ENCODE peak calls at places on chromosome 6, in ten cellular contexts. T is CD8-positive, alpha-beta T cell; U is brain microvascular endothelial cell; D is K562; K is mesendoderm; L is lower lobe of right lung; V is pancreas; Z is body of pancreas; S is left lung; H is aorta. A is an unnamed sample.
A peak's percentile ranks its signal among the peaks of the same experiment; 100 is the strongest.

GRCh38 chr6:27726620-27727023 is 185.6 kb downstream of the OR2B2 start:
- DNase-seq in S (no peak), K (peak; percentile 81), H (no peak), T (no peak), Z (no peak), U (peak; percentile 60), D (peak; percentile 69), V (no peak), L (no peak), A (no peak)

GRCh38 chr6:106547961-106548453 is 81.3 kb downstream of the RTN4IP1 start:
- DNase-seq in S (no peak), K (peak; percentile 49), L (no peak), D (peak; percentile 27), H (no peak), T (peak; percentile 46), Z (no peak), V (no peak), U (peak; percentile 59), A (no peak)

GRCh38 chr6:87334683-87335082 is 5.6 kb upstream of the GJB7 start:
- DNase-seq in T (no peak), K (peak; percentile 67), Z (no peak), L (no peak), H (no peak), D (no peak), U (no peak), S (no peak), V (no peak), A (no peak)

GRCh38 chr6:69732640-69733039 is 64.2 kb downstream of the LMBRD1 start:
- DNase-seq in K (no peak), U (no peak), T (no peak), L (no peak), D (peak; percentile 18), H (no peak), Z (no peak), V (no peak), S (no peak), A (peak; percentile 9)

GRCh38 chr6:109580519-109580918 is 97.5 kb upstream of the ZBTB24 start:
- DNase-seq in L (no peak), Z (no peak), U (peak; percentile 66), H (no peak), D (peak; percentile 6), K (peak; percentile 84), V (no peak), S (no peak), T (no peak), A (no peak)

GRCh38 chr6:81126150-81126549 is 626.3 kb downstream of the TENT5A start:
- DNase-seq in T (no peak), U (no peak), L (no peak), S (no peak), Z (no peak), V (no peak), D (no peak), H (no peak), K (no peak), A (no peak)

GRCh38 chr6:148329568-148330299 is 12.9 kb upstream of the SASH1 start:
- DNase-seq in U (peak; percentile 34), V (no peak), S (no peak), D (no peak), K (no peak), Z (no peak), H (no peak), T (no peak), L (no peak), A (no peak)

GRCh38 chr6:110048221-110048875 is 70.2 kb downstream of the GPR6 start:
- DNase-seq in L (no peak), H (no peak), V (no peak), K (peak; percentile 48), Z (no peak), D (no peak), U (peak; percentile 22), S (no peak), T (no peak), A (no peak)

GRCh38 chr6:80163754-80164187 is 57.3 kb downstream of the BCKDHB start:
- DNase-seq in K (peak; percentile 79), D (peak; percentile 12), V (no peak), L (no peak), Z (no peak), S (no peak), T (no peak), H (no peak), U (peak; percentile 64), A (peak; percentile 42)

GRCh38 chr6:39785281-39785680 is 6.9 kb upstream of the DAAM2 start:
- DNase-seq in H (no peak), K (no peak), V (no peak), Z (no peak), U (no peak), T (no peak), D (no peak), L (no peak), S (no peak), A (no peak)

GRCh38 chr6:2632943-2633584 is 117.7 kb downstream of the MYLK4 start:
- DNase-seq in Z (no peak), U (no peak), S (no peak), V (no peak), T (no peak), K (no peak), H (no peak), L (no peak), D (no peak), A (no peak)

GRCh38 chr6:75368151-75368779 is 83.7 kb upstream of the TMEM30A start:
- DNase-seq in T (no peak), K (peak; percentile 80), Z (peak; percentile 58), U (no peak), V (no peak), H (no peak), L (peak; percentile 58), S (peak; percentile 55), D (peak; percentile 43), A (no peak)

GRCh38 chr6:156822747-156823206 is 45.6 kb downstream of the ARID1B start:
- DNase-seq in K (no peak), Z (no peak), H (no peak), V (no peak), T (no peak), L (no peak), D (no peak), S (no peak), U (no peak), A (no peak)

GRCh38 chr6:5665173-5665572 is 341.6 kb downstream of the NRN1 start:
- DNase-seq in U (no peak), H (no peak), V (no peak), K (no peak), Z (no peak), S (no peak), L (no peak), T (peak; percentile 28), D (no peak), A (no peak)

GRCh38 chr6:158849899-158850806 is 31.0 kb upstream of the EZR start:
- DNase-seq in K (peak; percentile 93), S (no peak), V (no peak), D (peak; percentile 79), H (no peak), Z (peak; percentile 65), T (peak; percentile 62), U (peak; percentile 97), L (no peak), A (peak; percentile 98)

DNA sequence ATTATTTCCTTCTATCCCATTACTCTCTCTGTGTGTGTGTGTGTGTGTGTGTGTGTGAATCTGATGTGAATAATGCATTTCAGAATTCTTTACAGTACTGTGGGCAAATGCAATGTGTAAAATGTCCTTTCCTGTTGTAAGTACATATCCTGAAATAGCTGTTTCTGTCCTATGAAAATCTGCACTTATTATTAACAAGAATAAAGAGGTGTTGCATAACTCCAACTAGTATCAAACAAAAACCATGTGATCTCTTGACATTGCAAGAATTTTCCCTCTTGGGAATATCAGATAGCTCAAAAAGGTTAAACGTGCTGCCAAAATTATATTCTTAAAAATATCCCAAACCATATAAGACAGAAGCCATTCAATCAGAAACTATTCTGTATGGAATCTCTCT is 52.0 kb downstream of the LGSN start:
- DNase-seq in K (no peak), T (no peak), H (no peak), D (no peak), Z (no peak), L (no peak), U (no peak), S (no peak), V (no peak), A (no peak)
- H3K27ac ChIP-seq in K (no peak overlapping the region), T (no peak overlapping the region), H (no peak overlapping the region), D (no peak overlapping the region), Z (no peak overlapping the region), L (no peak overlapping the region), U (no peak overlapping the region), S (no peak overlapping the region), V (no peak overlapping the region), A (no peak overlapping the region)

DNA sequence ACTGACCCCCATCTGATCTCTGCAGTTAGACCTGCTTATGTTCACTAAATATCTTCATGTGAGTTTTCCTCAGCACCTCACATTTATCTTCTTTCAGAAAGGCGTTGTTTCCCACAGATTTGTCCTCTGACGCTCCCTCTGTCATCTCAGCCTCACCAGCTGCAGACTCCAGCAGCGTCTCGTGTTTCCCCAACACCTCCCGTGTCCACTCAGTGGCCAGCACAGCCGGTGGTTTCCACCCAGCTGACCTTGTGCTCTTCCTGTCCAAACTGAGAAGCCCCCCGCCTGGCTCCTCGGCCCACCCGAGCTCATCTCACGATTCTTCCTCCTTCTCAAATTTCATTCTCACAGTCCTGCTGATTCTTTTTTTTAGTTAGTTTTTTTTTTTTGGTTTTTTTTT is 12.5 kb downstream of the ERMARD start:
- DNase-seq in K (no peak), V (no peak), L (no peak), Z (no peak), S (no peak), H (no peak), U (no peak), D (no peak), T (no peak), A (no peak)
- H3K27ac ChIP-seq in K (no peak overlapping the region), V (no peak overlapping the region), L (no peak overlapping the region), Z (no peak overlapping the region), S (no peak overlapping the region), H (no peak overlapping the region), U (no peak overlapping the region), D (no peak overlapping the region), T (no peak overlapping the region), A (no peak overlapping the region)

DNA sequence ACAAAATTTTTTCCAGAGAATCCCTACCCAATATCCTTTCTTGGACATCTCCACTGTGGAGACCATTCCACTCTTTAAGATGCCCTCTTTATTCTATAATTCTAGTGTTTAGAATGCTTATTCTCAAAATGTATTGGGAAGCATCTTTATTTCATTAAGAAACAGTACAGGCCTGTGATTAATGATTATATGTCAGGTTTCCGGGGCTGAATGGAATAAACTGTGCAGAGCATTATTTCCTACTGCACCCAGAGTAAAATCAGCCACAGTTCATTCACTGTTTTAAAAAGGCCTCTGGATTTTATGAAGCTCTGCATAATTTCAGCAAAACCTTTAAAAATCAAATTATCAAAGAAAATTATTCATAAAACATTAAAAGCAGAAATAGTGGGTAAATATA is 42.6 kb downstream of the DSE start:
- DNase-seq in U (no peak), Z (no peak), L (no peak), K (no peak), S (no peak), V (no peak), T (no peak), D (no peak), H (no peak), A (no peak)
- H3K27ac ChIP-seq in U (no peak overlapping the region), Z (no peak overlapping the region), L (no peak overlapping the region), K (no peak overlapping the region), S (no peak overlapping the region), V (no peak overlapping the region), T (no peak overlapping the region), D (no peak overlapping the region), H (no peak overlapping the region), A (no peak overlapping the region)

DNA sequence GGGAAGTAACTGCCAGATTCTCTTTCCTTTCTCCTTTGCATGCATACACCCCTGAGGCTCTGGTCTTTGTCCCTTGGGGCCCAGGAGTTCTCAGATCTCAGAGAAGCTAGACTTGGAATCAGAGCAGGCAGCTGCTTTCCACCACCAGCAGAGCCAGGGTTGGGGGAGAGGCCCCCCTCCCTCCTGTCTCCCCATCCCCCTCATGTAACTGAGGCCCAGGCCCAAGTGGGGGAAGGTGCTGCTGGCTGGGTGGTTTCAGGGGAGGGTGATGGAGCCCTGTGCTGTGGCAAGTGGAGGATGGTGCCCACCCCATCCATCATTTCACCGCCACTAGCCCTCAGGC is 16.4 kb downstream of the FOXP4 start:
- DNase-seq in Z (no peak), H (no peak), U (no peak), S (no peak), D (no peak), L (no peak), V (peak; percentile 14), T (no peak), K (no peak), A (no peak)
- H3K27ac ChIP-seq in Z (peak overlapping the region; percentile 29), H (no peak overlapping the region), U (no peak overlapping the region), S (no peak overlapping the region), D (no peak overlapping the region), L (no peak overlapping the region), V (no peak overlapping the region), T (no peak overlapping the region), K (no peak overlapping the region), A (no peak overlapping the region)

A was measured in small intestine.